ENCODE peak calls at places on chromosomes 12 and 14, in ten cellular contexts. One of them, this sample, is unnamed.

GRCh38 chr14:100979780-100980179 is 76.3 kb upstream of the RTL1 start:
- DNase-seq in left colon: no peak
- DNase-seq in natural killer cell: no peak
- DNase-seq in fibroblast of pulmonary artery: peak
- DNase-seq in GM23248: peak
- DNase-seq in vagina: no peak
- DNase-seq in HT-29: no peak
- DNase-seq in astrocyte of the spinal cord: peak
- DNase-seq in fibroblast of gingiva: peak
- DNase-seq in Right ventricle myocardium inferior: no peak
- DNase-seq in this sample: no peak

GRCh38 chr14:25394356-25394755 is 344.4 kb upstream of the STXBP6 start:
- DNase-seq in left colon: no peak
- DNase-seq in natural killer cell: no peak
- DNase-seq in fibroblast of pulmonary artery: no peak
- DNase-seq in GM23248: no peak
- DNase-seq in vagina: no peak
- DNase-seq in HT-29: no peak
- DNase-seq in astrocyte of the spinal cord: no peak
- DNase-seq in fibroblast of gingiva: no peak
- DNase-seq in Right ventricle myocardium inferior: no peak
- DNase-seq in this sample: no peak

GRCh38 chr14:22597771-22598098 is 365 bp upstream of the ABHD4 start:
- DNase-seq in left colon: no peak
- DNase-seq in natural killer cell: no peak
- DNase-seq in fibroblast of pulmonary artery: no peak
- DNase-seq in GM23248: peak
- DNase-seq in vagina: no peak
- DNase-seq in HT-29: no peak
- DNase-seq in astrocyte of the spinal cord: no peak
- DNase-seq in fibroblast of gingiva: no peak
- DNase-seq in Right ventricle myocardium inferior: no peak
- DNase-seq in this sample: peak

GRCh38 chr12:78457951-78458350 is 406.6 kb upstream of the SYT1 start:
- DNase-seq in left colon: no peak
- DNase-seq in natural killer cell: no peak
- DNase-seq in fibroblast of pulmonary artery: peak
- DNase-seq in GM23248: peak
- DNase-seq in vagina: no peak
- DNase-seq in HT-29: no peak
- DNase-seq in astrocyte of the spinal cord: peak
- DNase-seq in fibroblast of gingiva: peak
- DNase-seq in Right ventricle myocardium inferior: no peak
- DNase-seq in this sample: peak

GRCh38 chr12:15772405-15773018 is 16.7 kb downstream of the EPS8 start:
- DNase-seq in left colon: no peak
- DNase-seq in natural killer cell: no peak
- DNase-seq in fibroblast of pulmonary artery: peak
- DNase-seq in GM23248: peak
- DNase-seq in vagina: no peak
- DNase-seq in HT-29: no peak
- DNase-seq in astrocyte of the spinal cord: no peak
- DNase-seq in fibroblast of gingiva: peak
- DNase-seq in Right ventricle myocardium inferior: no peak
- DNase-seq in this sample: peak

GRCh38 chr12:27592548-27592947 is 68.5 kb downstream of the PPFIBP1 start:
- DNase-seq in left colon: no peak
- DNase-seq in natural killer cell: no peak
- DNase-seq in fibroblast of pulmonary artery: peak
- DNase-seq in GM23248: peak
- DNase-seq in vagina: no peak
- DNase-seq in HT-29: no peak
- DNase-seq in astrocyte of the spinal cord: peak
- DNase-seq in fibroblast of gingiva: peak
- DNase-seq in Right ventricle myocardium inferior: no peak
- DNase-seq in this sample: peak

GRCh38 chr12:52171950-52172512 is 19.8 kb downstream of the KRT80 start:
- DNase-seq in left colon: peak
- DNase-seq in natural killer cell: no peak
- DNase-seq in fibroblast of pulmonary artery: no peak
- DNase-seq in GM23248: peak
- DNase-seq in vagina: no peak
- DNase-seq in HT-29: peak
- DNase-seq in astrocyte of the spinal cord: no peak
- DNase-seq in fibroblast of gingiva: no peak
- DNase-seq in Right ventricle myocardium inferior: peak
- DNase-seq in this sample: no peak

GRCh38 chr12:25992026-25992782 is 33.7 kb downstream of the RASSF8 start:
- DNase-seq in left colon: no peak
- DNase-seq in natural killer cell: no peak
- DNase-seq in fibroblast of pulmonary artery: no peak
- DNase-seq in GM23248: no peak
- DNase-seq in vagina: no peak
- DNase-seq in HT-29: no peak
- DNase-seq in astrocyte of the spinal cord: no peak
- DNase-seq in fibroblast of gingiva: no peak
- DNase-seq in Right ventricle myocardium inferior: no peak
- DNase-seq in this sample: no peak

GRCh38 chr12:126093911-126094310 is 1028.7 kb downstream of the AACS start:
- DNase-seq in left colon: no peak
- DNase-seq in natural killer cell: no peak
- DNase-seq in fibroblast of pulmonary artery: peak
- DNase-seq in GM23248: peak
- DNase-seq in vagina: no peak
- DNase-seq in HT-29: peak
- DNase-seq in astrocyte of the spinal cord: peak
- DNase-seq in fibroblast of gingiva: peak
- DNase-seq in Right ventricle myocardium inferior: no peak
- DNase-seq in this sample: peak

GRCh38 chr12:6383572-6384498 is at the start of gene LTBR:
- DNase-seq in left colon: peak
- DNase-seq in natural killer cell: no peak
- DNase-seq in fibroblast of pulmonary artery: peak
- DNase-seq in GM23248: peak
- DNase-seq in vagina: no peak
- DNase-seq in HT-29: peak
- DNase-seq in astrocyte of the spinal cord: peak
- DNase-seq in fibroblast of gingiva: peak
- DNase-seq in Right ventricle myocardium inferior: peak
- DNase-seq in this sample: peak

GRCh38 chr12:4115570-4115969 is 158.0 kb upstream of the CCND2 start:
- DNase-seq in left colon: no peak
- DNase-seq in natural killer cell: no peak
- DNase-seq in fibroblast of pulmonary artery: no peak
- DNase-seq in GM23248: no peak
- DNase-seq in vagina: no peak
- DNase-seq in HT-29: no peak
- DNase-seq in astrocyte of the spinal cord: no peak
- DNase-seq in fibroblast of gingiva: no peak
- DNase-seq in Right ventricle myocardium inferior: no peak
- DNase-seq in this sample: no peak

GRCh38 chr12:132367401-132367851 is 38.0 kb upstream of the GALNT9 start:
- DNase-seq in left colon: no peak
- DNase-seq in natural killer cell: no peak
- DNase-seq in fibroblast of pulmonary artery: peak
- DNase-seq in GM23248: peak
- DNase-seq in vagina: no peak
- DNase-seq in HT-29: no peak
- DNase-seq in astrocyte of the spinal cord: no peak
- DNase-seq in fibroblast of gingiva: peak
- DNase-seq in Right ventricle myocardium inferior: peak
- DNase-seq in this sample: no peak

GRCh38 chr14:24232645-24233537 is at the start of gene GMPR2:
- DNase-seq in left colon: no peak
- DNase-seq in natural killer cell: no peak
- DNase-seq in fibroblast of pulmonary artery: no peak
- DNase-seq in GM23248: peak
- DNase-seq in vagina: no peak
- DNase-seq in HT-29: no peak
- DNase-seq in astrocyte of the spinal cord: no peak
- DNase-seq in fibroblast of gingiva: no peak
- DNase-seq in Right ventricle myocardium inferior: no peak
- DNase-seq in this sample: peak

GRCh38 chr12:43109626-43110345 is 442.2 kb downstream of the ADAMTS20 start:
- DNase-seq in left colon: no peak
- DNase-seq in natural killer cell: no peak
- DNase-seq in fibroblast of pulmonary artery: no peak
- DNase-seq in GM23248: peak
- DNase-seq in vagina: no peak
- DNase-seq in HT-29: no peak
- DNase-seq in astrocyte of the spinal cord: no peak
- DNase-seq in fibroblast of gingiva: peak
- DNase-seq in Right ventricle myocardium inferior: no peak
- DNase-seq in this sample: no peak

GRCh38 chr12:72622556-72622955 is 350.4 kb downstream of the TRHDE start:
- DNase-seq in left colon: no peak
- DNase-seq in natural killer cell: no peak
- DNase-seq in fibroblast of pulmonary artery: no peak
- DNase-seq in GM23248: no peak
- DNase-seq in vagina: no peak
- DNase-seq in HT-29: peak
- DNase-seq in astrocyte of the spinal cord: no peak
- DNase-seq in fibroblast of gingiva: no peak
- DNase-seq in Right ventricle myocardium inferior: no peak
- DNase-seq in this sample: no peak

GRCh38 chr12:2339022-2339431 is 286.2 kb downstream of the CACNA1C start:
- DNase-seq in left colon: no peak
- DNase-seq in natural killer cell: no peak
- DNase-seq in fibroblast of pulmonary artery: peak
- DNase-seq in GM23248: peak
- DNase-seq in vagina: no peak
- DNase-seq in HT-29: peak
- DNase-seq in astrocyte of the spinal cord: peak
- DNase-seq in fibroblast of gingiva: peak
- DNase-seq in Right ventricle myocardium inferior: no peak
- DNase-seq in this sample: peak

GRCh38 chr14:103129301-103130016 is 6.2 kb downstream of the TNFAIP2 start:
- DNase-seq in left colon: no peak
- DNase-seq in natural killer cell: no peak
- DNase-seq in fibroblast of pulmonary artery: no peak
- DNase-seq in GM23248: no peak
- DNase-seq in vagina: no peak
- DNase-seq in HT-29: no peak
- DNase-seq in astrocyte of the spinal cord: no peak
- DNase-seq in fibroblast of gingiva: no peak
- DNase-seq in Right ventricle myocardium inferior: no peak
- DNase-seq in this sample: no peak

GRCh38 chr14:52079239-52079956 is 10.5 kb upstream of the NID2 start:
- DNase-seq in left colon: no peak
- DNase-seq in natural killer cell: no peak
- DNase-seq in fibroblast of pulmonary artery: peak
- DNase-seq in GM23248: peak
- DNase-seq in vagina: no peak
- DNase-seq in HT-29: no peak
- DNase-seq in astrocyte of the spinal cord: no peak
- DNase-seq in fibroblast of gingiva: no peak
- DNase-seq in Right ventricle myocardium inferior: no peak
- DNase-seq in this sample: no peak

GRCh38 chr12:109389146-109389545 is 41.4 kb downstream of the MYO1H start:
- DNase-seq in left colon: no peak
- DNase-seq in natural killer cell: no peak
- DNase-seq in fibroblast of pulmonary artery: no peak
- DNase-seq in GM23248: peak
- DNase-seq in vagina: no peak
- DNase-seq in HT-29: no peak
- DNase-seq in astrocyte of the spinal cord: no peak
- DNase-seq in fibroblast of gingiva: no peak
- DNase-seq in Right ventricle myocardium inferior: no peak
- DNase-seq in this sample: no peak

GRCh38 chr14:52690983-52691760 is 4.2 kb downstream of the ERO1A start:
- DNase-seq in left colon: no peak
- DNase-seq in natural killer cell: no peak
- DNase-seq in fibroblast of pulmonary artery: no peak
- DNase-seq in GM23248: no peak
- DNase-seq in vagina: no peak
- DNase-seq in HT-29: no peak
- DNase-seq in astrocyte of the spinal cord: no peak
- DNase-seq in fibroblast of gingiva: no peak
- DNase-seq in Right ventricle myocardium inferior: no peak
- DNase-seq in this sample: peak

GRCh38 chr12:79115743-79116142 is 251.2 kb downstream of the SYT1 start:
- DNase-seq in left colon: no peak
- DNase-seq in natural killer cell: no peak
- DNase-seq in fibroblast of pulmonary artery: no peak
- DNase-seq in GM23248: no peak
- DNase-seq in vagina: no peak
- DNase-seq in HT-29: no peak
- DNase-seq in astrocyte of the spinal cord: no peak
- DNase-seq in fibroblast of gingiva: no peak
- DNase-seq in Right ventricle myocardium inferior: no peak
- DNase-seq in this sample: no peak

GRCh38 chr14:30645600-30645999 is 23.5 kb downstream of the SCFD1 start:
- DNase-seq in left colon: no peak
- DNase-seq in natural killer cell: no peak
- DNase-seq in fibroblast of pulmonary artery: no peak
- DNase-seq in GM23248: no peak
- DNase-seq in vagina: no peak
- DNase-seq in HT-29: no peak
- DNase-seq in astrocyte of the spinal cord: no peak
- DNase-seq in fibroblast of gingiva: no peak
- DNase-seq in Right ventricle myocardium inferior: no peak
- DNase-seq in this sample: no peak

GRCh38 chr12:114123108-114123507 is 157.0 kb upstream of the RBM19 start:
- DNase-seq in left colon: no peak
- DNase-seq in natural killer cell: no peak
- DNase-seq in fibroblast of pulmonary artery: no peak
- DNase-seq in GM23248: no peak
- DNase-seq in vagina: no peak
- DNase-seq in HT-29: no peak
- DNase-seq in astrocyte of the spinal cord: no peak
- DNase-seq in fibroblast of gingiva: no peak
- DNase-seq in Right ventricle myocardium inferior: no peak
- DNase-seq in this sample: no peak

GRCh38 chr12:94982456-94982855 is 21.0 kb downstream of the NDUFA12 start:
- DNase-seq in left colon: no peak
- DNase-seq in natural killer cell: no peak
- DNase-seq in fibroblast of pulmonary artery: no peak
- DNase-seq in GM23248: peak
- DNase-seq in vagina: no peak
- DNase-seq in HT-29: no peak
- DNase-seq in astrocyte of the spinal cord: peak
- DNase-seq in fibroblast of gingiva: no peak
- DNase-seq in Right ventricle myocardium inferior: no peak
- DNase-seq in this sample: no peak